ENCODE peak calls at places on chromosome 22, in ten cellular contexts. One of them, this sample, is unnamed.
A peak's percentile ranks its signal among the peaks of the same experiment; 100 is the strongest.

GRCh38 chr22:17939011-17939410 is 85.3 kb downstream of the MICAL3 start:
- DNase-seq in cardiac muscle cell: no peak
- DNase-seq in ovary: no peak
- DNase-seq in stomach: no peak
- DNase-seq in mucosa of descending colon: no peak
- DNase-seq in astrocyte of the cerebellum: no peak
- DNase-seq in tibial artery: no peak
- DNase-seq in astrocyte: no peak
- DNase-seq in transverse colon: no peak
- DNase-seq in fibroblast of lung: no peak
- DNase-seq in this sample: no peak

GRCh38 chr22:39208013-39208680 is 36.6 kb downstream of the PDGFB start:
- DNase-seq in cardiac muscle cell: no peak
- DNase-seq in ovary: no peak
- DNase-seq in stomach: no peak
- DNase-seq in mucosa of descending colon: no peak
- DNase-seq in astrocyte of the cerebellum: no peak
- DNase-seq in tibial artery: peak; percentile 42
- DNase-seq in astrocyte: no peak
- DNase-seq in transverse colon: no peak
- DNase-seq in fibroblast of lung: no peak
- DNase-seq in this sample: no peak

GRCh38 chr22:49009359-49010063 is 818.2 kb downstream of the BRD1 start:
- DNase-seq in cardiac muscle cell: no peak
- DNase-seq in ovary: no peak
- DNase-seq in stomach: peak; percentile 16
- DNase-seq in mucosa of descending colon: no peak
- DNase-seq in astrocyte of the cerebellum: no peak
- DNase-seq in tibial artery: no peak
- DNase-seq in astrocyte: no peak
- DNase-seq in transverse colon: no peak
- DNase-seq in fibroblast of lung: no peak
- DNase-seq in this sample: no peak

GRCh38 chr22:36083056-36083455 is 54.4 kb upstream of the RBFOX2 start:
- DNase-seq in cardiac muscle cell: no peak
- DNase-seq in ovary: no peak
- DNase-seq in stomach: no peak
- DNase-seq in mucosa of descending colon: no peak
- DNase-seq in astrocyte of the cerebellum: no peak
- DNase-seq in tibial artery: no peak
- DNase-seq in astrocyte: no peak
- DNase-seq in transverse colon: no peak
- DNase-seq in fibroblast of lung: no peak
- DNase-seq in this sample: no peak

GRCh38 chr22:31662668-31663037 is 638 bp upstream of the PISD start:
- DNase-seq in cardiac muscle cell: no peak
- DNase-seq in ovary: no peak
- DNase-seq in stomach: no peak
- DNase-seq in mucosa of descending colon: no peak
- DNase-seq in astrocyte of the cerebellum: no peak
- DNase-seq in tibial artery: no peak
- DNase-seq in astrocyte: no peak
- DNase-seq in transverse colon: no peak
- DNase-seq in fibroblast of lung: no peak
- DNase-seq in this sample: no peak

GRCh38 chr22:26589845-26590524 is at the start of gene TPST2:
- DNase-seq in cardiac muscle cell: peak; percentile 83
- DNase-seq in ovary: peak; percentile 81
- DNase-seq in stomach: peak; percentile 83
- DNase-seq in mucosa of descending colon: peak; percentile 89
- DNase-seq in astrocyte of the cerebellum: peak; percentile 19
- DNase-seq in tibial artery: peak; percentile 87
- DNase-seq in astrocyte: peak; percentile 32
- DNase-seq in transverse colon: peak; percentile 85
- DNase-seq in fibroblast of lung: peak; percentile 66
- DNase-seq in this sample: no peak

GRCh38 chr22:38830845-38831108 is 13.1 kb downstream of the NPTXR start:
- DNase-seq in cardiac muscle cell: no peak
- DNase-seq in ovary: no peak
- DNase-seq in stomach: no peak
- DNase-seq in mucosa of descending colon: no peak
- DNase-seq in astrocyte of the cerebellum: no peak
- DNase-seq in tibial artery: no peak
- DNase-seq in astrocyte: no peak
- DNase-seq in transverse colon: no peak
- DNase-seq in fibroblast of lung: no peak
- DNase-seq in this sample: no peak

GRCh38 chr22:38412435-38413084 is 42.4 kb downstream of the KCNJ4 start:
- DNase-seq in cardiac muscle cell: no peak
- DNase-seq in ovary: no peak
- DNase-seq in stomach: no peak
- DNase-seq in mucosa of descending colon: peak; percentile 53
- DNase-seq in astrocyte of the cerebellum: no peak
- DNase-seq in tibial artery: peak; percentile 58
- DNase-seq in astrocyte: no peak
- DNase-seq in transverse colon: no peak
- DNase-seq in fibroblast of lung: no peak
- DNase-seq in this sample: no peak

GRCh38 chr22:44697423-44698179 is 4.4 kb upstream of the PRR5 start:
- DNase-seq in cardiac muscle cell: peak; percentile 85
- DNase-seq in ovary: peak; percentile 83
- DNase-seq in stomach: peak; percentile 87
- DNase-seq in mucosa of descending colon: peak; percentile 91
- DNase-seq in astrocyte of the cerebellum: peak; percentile 33
- DNase-seq in tibial artery: peak; percentile 74
- DNase-seq in astrocyte: peak; percentile 32
- DNase-seq in transverse colon: peak; percentile 88
- DNase-seq in fibroblast of lung: peak; percentile 63
- DNase-seq in this sample: no peak

GRCh38 chr22:24696551-24697001 is 77.9 kb downstream of the PIWIL3 start:
- DNase-seq in cardiac muscle cell: no peak
- DNase-seq in ovary: no peak
- DNase-seq in stomach: no peak
- DNase-seq in mucosa of descending colon: no peak
- DNase-seq in astrocyte of the cerebellum: no peak
- DNase-seq in tibial artery: no peak
- DNase-seq in astrocyte: no peak
- DNase-seq in transverse colon: no peak
- DNase-seq in fibroblast of lung: no peak
- DNase-seq in this sample: no peak

DNA sequence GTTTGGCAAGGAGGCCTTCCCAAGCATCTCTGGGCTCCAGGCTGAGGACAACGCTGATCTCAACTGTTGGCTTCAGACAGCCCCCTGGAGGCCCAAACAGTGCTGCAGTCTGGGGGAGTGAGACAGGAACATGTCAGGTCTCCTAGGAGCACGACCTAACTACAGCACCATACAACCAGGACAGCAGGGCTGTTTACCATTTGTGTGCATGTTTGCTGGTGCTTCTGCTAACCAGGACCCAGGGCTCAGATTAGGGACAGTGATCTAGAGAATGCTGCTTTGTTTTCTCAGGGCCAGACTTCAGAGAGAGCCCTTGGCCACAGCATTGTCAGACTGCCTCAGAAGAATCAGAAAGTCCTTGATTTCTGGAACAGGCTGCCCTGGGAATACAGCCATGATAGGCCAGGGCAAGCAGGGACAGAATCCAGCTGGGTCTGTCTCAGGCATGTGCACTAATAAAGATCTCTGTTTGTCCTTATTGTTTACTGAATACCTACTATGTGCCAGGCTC is 126.5 kb downstream of the VPREB1 start:
- DNase-seq in cardiac muscle cell: no peak
- DNase-seq in ovary: peak; percentile 28
- DNase-seq in stomach: no peak
- DNase-seq in mucosa of descending colon: no peak
- DNase-seq in astrocyte of the cerebellum: no peak
- DNase-seq in tibial artery: no peak
- DNase-seq in astrocyte: no peak
- DNase-seq in transverse colon: no peak
- DNase-seq in fibroblast of lung: no peak
- DNase-seq in this sample: no peak
- TF ChIP-seq CTCF in cardiac muscle cell: no peak
- TF ChIP-seq CTCF in ovary: no peak
- TF ChIP-seq CTCF in stomach: no peak
- TF ChIP-seq CTCF in mucosa of descending colon: no peak
- TF ChIP-seq CTCF in astrocyte of the cerebellum: no peak
- TF ChIP-seq CTCF in tibial artery: no peak
- TF ChIP-seq CTCF in astrocyte: no peak
- TF ChIP-seq CTCF in transverse colon: no peak
- TF ChIP-seq CTCF in fibroblast of lung: peak; percentile 13
- TF ChIP-seq CTCF in this sample: no peak

DNA sequence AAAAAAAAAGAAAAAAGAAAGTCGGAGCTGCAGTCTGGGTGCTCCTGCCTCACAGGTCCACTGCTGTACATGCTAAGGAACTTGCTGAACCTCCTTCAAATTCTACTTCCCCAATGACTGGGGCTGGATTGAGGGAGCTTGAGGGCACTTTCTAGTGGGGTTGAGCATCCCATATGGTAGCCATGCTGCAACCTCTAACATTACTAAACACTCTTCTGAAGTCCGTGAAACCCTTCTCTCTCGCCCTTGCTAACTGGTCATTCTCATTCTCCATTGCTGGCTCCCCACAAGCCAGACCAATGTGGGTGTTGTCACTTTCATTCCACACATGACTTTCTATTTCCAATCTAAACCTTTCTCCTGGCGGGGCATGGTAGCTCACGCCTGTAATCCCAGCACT is 1.2 kb downstream of the ESS2 start:
- DNase-seq in cardiac muscle cell: no peak
- DNase-seq in ovary: no peak
- DNase-seq in stomach: no peak
- DNase-seq in mucosa of descending colon: no peak
- DNase-seq in astrocyte of the cerebellum: no peak
- DNase-seq in tibial artery: no peak
- DNase-seq in astrocyte: no peak
- DNase-seq in transverse colon: no peak
- DNase-seq in fibroblast of lung: no peak
- DNase-seq in this sample: no peak
- H3K4me3 ChIP-seq in cardiac muscle cell: peak overlapping the region; percentile 70
- H3K4me3 ChIP-seq in ovary: peak overlapping the region; percentile 91
- H3K4me3 ChIP-seq in stomach: no peak overlapping the region
- H3K4me3 ChIP-seq in mucosa of descending colon: no peak overlapping the region
- H3K4me3 ChIP-seq in astrocyte of the cerebellum: no peak overlapping the region
- H3K4me3 ChIP-seq in tibial artery: no peak overlapping the region
- H3K4me3 ChIP-seq in astrocyte: no peak overlapping the region
- H3K4me3 ChIP-seq in transverse colon: no peak overlapping the region
- H3K4me3 ChIP-seq in fibroblast of lung: no peak overlapping the region
- H3K4me3 ChIP-seq in this sample: no peak overlapping the region

GRCh38 chr22:22720201-22720723 is 75.8 kb downstream of the GGTLC2 start:
- DNase-seq in cardiac muscle cell: no peak
- DNase-seq in ovary: no peak
- DNase-seq in stomach: no peak
- DNase-seq in mucosa of descending colon: no peak
- DNase-seq in astrocyte of the cerebellum: no peak
- DNase-seq in tibial artery: peak; percentile 55
- DNase-seq in astrocyte: no peak
- DNase-seq in transverse colon: peak; percentile 35
- DNase-seq in fibroblast of lung: peak; percentile 57
- DNase-seq in this sample: no peak
- TF ChIP-seq CTCF in cardiac muscle cell: peak; percentile 79
- TF ChIP-seq CTCF in ovary: no peak
- TF ChIP-seq CTCF in stomach: peak; percentile 29
- TF ChIP-seq CTCF in mucosa of descending colon: peak; percentile 12
- TF ChIP-seq CTCF in astrocyte of the cerebellum: peak; percentile 52
- TF ChIP-seq CTCF in tibial artery: peak; percentile 7
- TF ChIP-seq CTCF in astrocyte: peak; percentile 43
- TF ChIP-seq CTCF in transverse colon: peak; percentile 47
- TF ChIP-seq CTCF in fibroblast of lung: peak; percentile 44
- TF ChIP-seq CTCF in this sample: peak; percentile 50

GRCh38 chr22:23565288-23565941 is 14.7 kb downstream of the IGLL1 start:
- DNase-seq in cardiac muscle cell: peak; percentile 64
- DNase-seq in ovary: no peak
- DNase-seq in stomach: no peak
- DNase-seq in mucosa of descending colon: peak; percentile 36
- DNase-seq in astrocyte of the cerebellum: no peak
- DNase-seq in tibial artery: peak; percentile 53
- DNase-seq in astrocyte: no peak
- DNase-seq in transverse colon: peak; percentile 27
- DNase-seq in fibroblast of lung: no peak
- DNase-seq in this sample: no peak
- H3K4me3 ChIP-seq in cardiac muscle cell: peak overlapping the region; percentile 35
- H3K4me3 ChIP-seq in ovary: no peak overlapping the region
- H3K4me3 ChIP-seq in stomach: peak overlapping the region; percentile 47
- H3K4me3 ChIP-seq in mucosa of descending colon: no peak overlapping the region
- H3K4me3 ChIP-seq in astrocyte of the cerebellum: peak overlapping the region; percentile 33
- H3K4me3 ChIP-seq in tibial artery: no peak overlapping the region
- H3K4me3 ChIP-seq in astrocyte: no peak overlapping the region
- H3K4me3 ChIP-seq in transverse colon: peak overlapping the region; percentile 19
- H3K4me3 ChIP-seq in fibroblast of lung: no peak overlapping the region
- H3K4me3 ChIP-seq in this sample: peak overlapping the region; percentile 19

This sample was measured in epithelial cell of proximal tubule.